ENCODE peak calls at places on chromosomes 13 and 19, in four cellular contexts. One of them, this sample, is unnamed.

GRCh38 chr13:41668130-41668757 is 210.9 kb downstream of the RGCC start:
- DNase-seq in H1: no peak
- DNase-seq in mesendoderm: peak; percentile 94
- DNase-seq in IMR-90: peak; percentile 95
- DNase-seq in this sample: peak; percentile 67

GRCh38 chr13:42539670-42540069 is 34.3 kb upstream of the TNFSF11 start:
- DNase-seq in mesendoderm: peak; percentile 46
- DNase-seq in IMR-90: no peak
- DNase-seq in H1: no peak
- DNase-seq in this sample: peak; percentile 37

GRCh38 chr13:76885203-76886004 is 801 bp downstream of the KCTD12 start:
- DNase-seq in H1: peak; percentile 75
- DNase-seq in mesendoderm: peak; percentile 79
- DNase-seq in IMR-90: peak; percentile 61
- DNase-seq in this sample: peak; percentile 65

GRCh38 chr19:57648336-57649003 is 15.5 kb downstream of the ZNF211 start:
- DNase-seq in mesendoderm: no peak
- DNase-seq in IMR-90: no peak
- DNase-seq in H1: peak; percentile 14
- DNase-seq in this sample: no peak

GRCh38 chr19:29817316-29817715 is 5.5 kb downstream of the CCNE1 start:
- DNase-seq in H1: no peak
- DNase-seq in mesendoderm: no peak
- DNase-seq in IMR-90: no peak
- DNase-seq in this sample: no peak

GRCh38 chr13:45482571-45483173 is 17.9 kb downstream of the COG3 start:
- DNase-seq in IMR-90: peak; percentile 22
- DNase-seq in mesendoderm: no peak
- DNase-seq in H1: no peak
- DNase-seq in this sample: no peak

GRCh38 chr13:97743946-97744345 is 209.5 kb upstream of the IPO5 start:
- DNase-seq in IMR-90: no peak
- DNase-seq in H1: no peak
- DNase-seq in mesendoderm: no peak
- DNase-seq in this sample: no peak

GRCh38 chr19:5466072-5466471 is 10.9 kb downstream of the ZNRF4 start:
- DNase-seq in mesendoderm: no peak
- DNase-seq in H1: no peak
- DNase-seq in IMR-90: no peak
- DNase-seq in this sample: no peak

GRCh38 chr19:13748169-13748884 is 16.0 kb upstream of the MRI1 start:
- DNase-seq in H1: peak; percentile 47
- DNase-seq in mesendoderm: peak; percentile 40
- DNase-seq in IMR-90: peak; percentile 74
- DNase-seq in this sample: no peak

GRCh38 chr19:43651758-43652545 is 12.3 kb upstream of the CADM4 start:
- DNase-seq in mesendoderm: peak; percentile 82
- DNase-seq in IMR-90: peak; percentile 65
- DNase-seq in H1: peak; percentile 80
- DNase-seq in this sample: peak; percentile 70

GRCh38 chr13:78102121-78102677 is 183.6 kb upstream of the EDNRB start:
- DNase-seq in mesendoderm: no peak
- DNase-seq in H1: no peak
- DNase-seq in IMR-90: peak; percentile 52
- DNase-seq in this sample: no peak

GRCh38 chr19:27740396-27740795 is 1472.6 kb downstream of the UQCRFS1 start:
- DNase-seq in mesendoderm: no peak
- DNase-seq in H1: no peak
- DNase-seq in IMR-90: no peak
- DNase-seq in this sample: peak; percentile 3

GRCh38 chr19:10093295-10094186 is 7.4 kb downstream of the SHFL start:
- DNase-seq in H1: no peak
- DNase-seq in mesendoderm: peak; percentile 44
- DNase-seq in IMR-90: no peak
- DNase-seq in this sample: no peak

GRCh38 chr13:50732712-50733111 is 110.8 kb downstream of the DLEU7 start:
- DNase-seq in H1: no peak
- DNase-seq in mesendoderm: no peak
- DNase-seq in IMR-90: peak; percentile 19
- DNase-seq in this sample: no peak

GRCh38 chr13:24271611-24272451 is 37.5 kb upstream of the C1QTNF9 start:
- DNase-seq in IMR-90: peak; percentile 76
- DNase-seq in mesendoderm: no peak
- DNase-seq in H1: no peak
- DNase-seq in this sample: no peak

GRCh38 chr19:29662604-29663404 is 2.5 kb upstream of the PLEKHF1 start:
- DNase-seq in H1: no peak
- DNase-seq in IMR-90: peak; percentile 94
- DNase-seq in mesendoderm: peak; percentile 23
- DNase-seq in this sample: no peak

GRCh38 chr19:22422220-22422619 is at the start of gene ZNF98:
- DNase-seq in H1: no peak
- DNase-seq in mesendoderm: no peak
- DNase-seq in IMR-90: no peak
- DNase-seq in this sample: no peak

GRCh38 chr19:50330365-50331078 is 1.3 kb upstream of the KCNC3 start:
- DNase-seq in mesendoderm: peak; percentile 95
- DNase-seq in H1: peak; percentile 95
- DNase-seq in IMR-90: peak; percentile 1
- DNase-seq in this sample: peak; percentile 96

GRCh38 chr19:18776736-18777135 is 14.4 kb downstream of the COMP start:
- DNase-seq in IMR-90: peak; percentile 57
- DNase-seq in H1: no peak
- DNase-seq in mesendoderm: peak; percentile 48
- DNase-seq in this sample: no peak

GRCh38 chr13:95112883-95113282 is 188.4 kb downstream of the ABCC4 start:
- DNase-seq in H1: no peak
- DNase-seq in IMR-90: no peak
- DNase-seq in mesendoderm: no peak
- DNase-seq in this sample: no peak

GRCh38 chr13:112575680-112576079 is 12.3 kb downstream of the TUBGCP3 start:
- DNase-seq in H1: no peak
- DNase-seq in IMR-90: no peak
- DNase-seq in mesendoderm: peak; percentile 53
- DNase-seq in this sample: peak; percentile 48

GRCh38 chr19:58582985-58583384 is 9.8 kb upstream of the MZF1 start:
- DNase-seq in mesendoderm: no peak
- DNase-seq in H1: no peak
- DNase-seq in IMR-90: no peak
- DNase-seq in this sample: peak; percentile 17

GRCh38 chr19:16338470-16339360 is 14.1 kb downstream of the KLF2 start:
- DNase-seq in IMR-90: peak; percentile 96
- DNase-seq in mesendoderm: peak; percentile 42
- DNase-seq in H1: no peak
- DNase-seq in this sample: no peak

GRCh38 chr19:5086725-5087439 is 118.0 kb downstream of the KDM4B start:
- DNase-seq in IMR-90: no peak
- DNase-seq in mesendoderm: peak; percentile 86
- DNase-seq in H1: peak; percentile 79
- DNase-seq in this sample: peak; percentile 91

GRCh38 chr19:6048808-6049405 is 61.4 kb downstream of the RFX2 start:
- DNase-seq in H1: peak; percentile 80
- DNase-seq in IMR-90: peak; percentile 65
- DNase-seq in mesendoderm: peak; percentile 81
- DNase-seq in this sample: peak; percentile 77

GRCh38 chr13:112248909-112249592 is 127.1 kb upstream of the SPACA7 start:
- DNase-seq in IMR-90: no peak
- DNase-seq in mesendoderm: no peak
- DNase-seq in H1: peak; percentile 39
- DNase-seq in this sample: no peak

GRCh38 chr19:5097959-5098623 is 129.2 kb downstream of the KDM4B start:
- DNase-seq in mesendoderm: no peak
- DNase-seq in IMR-90: no peak
- DNase-seq in H1: no peak
- DNase-seq in this sample: no peak

GRCh38 chr19:44687898-44688297 is 11.1 kb upstream of the CEACAM16 start:
- DNase-seq in mesendoderm: no peak
- DNase-seq in IMR-90: no peak
- DNase-seq in H1: no peak
- DNase-seq in this sample: no peak

GRCh38 chr13:110125157-110125556 is 181.8 kb downstream of the COL4A1 start:
- DNase-seq in IMR-90: no peak
- DNase-seq in H1: no peak
- DNase-seq in mesendoderm: no peak
- DNase-seq in this sample: no peak

GRCh38 chr13:28494537-28494860 is 429 bp downstream of the FLT1 start:
- DNase-seq in mesendoderm: no peak
- DNase-seq in IMR-90: no peak
- DNase-seq in H1: no peak
- DNase-seq in this sample: no peak

GRCh38 chr19:43570174-43570791 is 5.0 kb downstream of the XRCC1 start:
- DNase-seq in mesendoderm: no peak
- DNase-seq in IMR-90: no peak
- DNase-seq in H1: no peak
- DNase-seq in this sample: no peak

GRCh38 chr19:5253403-5254110 is 87.1 kb downstream of the PTPRS start:
- DNase-seq in mesendoderm: no peak
- DNase-seq in H1: no peak
- DNase-seq in IMR-90: peak; percentile 44
- DNase-seq in this sample: no peak

GRCh38 chr19:8332976-8333770 is 9.9 kb downstream of the KANK3 start:
- DNase-seq in H1: peak; percentile 70
- DNase-seq in mesendoderm: no peak
- DNase-seq in IMR-90: no peak
- DNase-seq in this sample: peak; percentile 56

GRCh38 chr19:12754465-12755196 is 3.0 kb downstream of the BEST2 start:
- DNase-seq in IMR-90: no peak
- DNase-seq in mesendoderm: no peak
- DNase-seq in H1: no peak
- DNase-seq in this sample: no peak

GRCh38 chr19:41926861-41927809 is 1.1 kb downstream of the ERFL start:
- DNase-seq in H1: no peak
- DNase-seq in IMR-90: no peak
- DNase-seq in mesendoderm: no peak
- DNase-seq in this sample: no peak
- H3K56ac ChIP-seq in H1: no peak overlapping the region
- H3K56ac ChIP-seq in IMR-90: no peak overlapping the region
- H3K56ac ChIP-seq in mesendoderm: no peak overlapping the region
- H3K56ac ChIP-seq in this sample: no peak overlapping the region

GRCh38 chr13:49533011-49533410 is 37.3 kb downstream of the PHF11 start:
- DNase-seq in mesendoderm: no peak
- DNase-seq in H1: no peak
- DNase-seq in IMR-90: no peak
- DNase-seq in this sample: no peak
- H3K18ac ChIP-seq in mesendoderm: no peak overlapping the region
- H3K18ac ChIP-seq in H1: no peak overlapping the region
- H3K18ac ChIP-seq in IMR-90: no peak overlapping the region
- H3K18ac ChIP-seq in this sample: no peak overlapping the region

DNA sequence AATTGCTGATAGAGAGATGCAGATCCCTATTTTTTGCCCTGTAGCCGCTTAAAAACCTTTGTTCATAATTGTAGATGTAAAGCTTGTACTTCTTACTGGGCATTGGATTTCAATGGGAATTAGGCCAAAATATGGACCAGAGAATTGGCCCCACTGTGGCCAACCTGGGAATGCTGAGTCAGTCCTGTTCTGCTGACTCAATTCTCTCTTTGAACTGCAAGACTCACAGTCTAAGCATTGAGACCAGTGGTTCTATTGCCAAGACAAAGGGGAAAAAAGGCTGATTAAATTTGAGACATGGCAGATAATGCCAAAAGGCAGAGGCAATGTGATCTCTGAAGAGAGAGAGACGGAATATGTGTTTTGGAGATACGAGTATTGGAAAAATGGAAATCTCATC is 72.5 kb upstream of the UBL3 start:
- DNase-seq in H1: no peak
- DNase-seq in mesendoderm: no peak
- DNase-seq in IMR-90: peak; percentile 71
- DNase-seq in this sample: no peak
- H3K9ac ChIP-seq in H1: no peak overlapping the region
- H3K9ac ChIP-seq in mesendoderm: no peak overlapping the region
- H3K9ac ChIP-seq in IMR-90: no peak overlapping the region
- H3K9ac ChIP-seq in this sample: no peak overlapping the region

GRCh38 chr19:1524206-1524971 is 512 bp downstream of the PLK5 start:
- DNase-seq in IMR-90: no peak
- DNase-seq in mesendoderm: peak; percentile 13
- DNase-seq in H1: no peak
- DNase-seq in this sample: no peak
- H3K56ac ChIP-seq in IMR-90: no peak overlapping the region
- H3K56ac ChIP-seq in mesendoderm: no peak overlapping the region
- H3K56ac ChIP-seq in H1: peak overlapping the region; percentile 30
- H3K56ac ChIP-seq in this sample: no peak overlapping the region

DNA sequence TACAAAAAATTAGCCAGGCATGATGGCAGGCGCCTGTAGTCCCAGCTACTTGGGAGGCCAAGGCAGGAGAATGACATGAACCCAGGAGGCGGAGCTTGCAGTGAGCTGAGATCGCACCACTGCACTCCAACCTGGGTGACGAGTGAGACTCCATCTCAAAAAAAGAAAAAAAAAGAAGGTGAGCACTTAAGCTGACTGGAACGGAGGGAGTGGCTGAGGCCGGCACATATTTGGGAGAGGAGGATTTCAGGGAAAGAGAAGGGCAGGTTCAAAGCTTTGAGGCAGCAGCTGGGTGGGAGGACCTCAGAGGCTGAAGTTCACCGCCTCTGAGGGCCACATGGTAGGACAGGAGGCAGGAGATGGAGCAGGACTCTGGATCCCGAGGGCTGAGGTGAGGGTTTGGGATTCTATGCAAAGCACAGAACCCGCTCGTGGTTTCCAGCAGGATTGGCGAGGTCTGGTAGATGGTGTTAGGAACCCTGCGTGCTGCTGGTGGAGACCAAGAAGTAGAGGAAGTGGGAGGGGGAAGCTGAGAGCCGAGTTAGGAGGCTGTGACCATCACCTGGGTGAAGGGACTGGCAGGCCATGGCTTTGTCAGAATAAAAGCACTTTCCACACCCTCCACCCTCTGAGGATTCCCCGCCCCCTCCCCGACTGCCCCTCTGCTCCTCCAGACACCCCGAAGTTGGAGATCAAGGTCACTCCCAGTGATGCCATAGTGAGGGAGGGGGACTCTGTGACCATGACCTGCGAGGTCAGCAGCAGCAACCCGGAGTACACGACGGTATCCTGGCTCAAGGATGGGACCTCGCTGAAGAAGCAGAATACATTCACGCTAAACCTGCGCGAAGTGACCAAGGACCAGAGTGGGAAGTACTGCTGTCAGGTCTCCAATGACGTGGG is 8.3 kb downstream of the CD22 start:
- DNase-seq in H1: no peak
- DNase-seq in IMR-90: no peak
- DNase-seq in mesendoderm: no peak
- DNase-seq in this sample: no peak
- H3K18ac ChIP-seq in H1: no peak overlapping the region
- H3K18ac ChIP-seq in IMR-90: no peak overlapping the region
- H3K18ac ChIP-seq in mesendoderm: no peak overlapping the region
- H3K18ac ChIP-seq in this sample: no peak overlapping the region

GRCh38 chr19:48739835-48740704 is at the start of gene RASIP1:
- DNase-seq in IMR-90: no peak
- DNase-seq in H1: no peak
- DNase-seq in mesendoderm: no peak
- DNase-seq in this sample: no peak
- H3K9ac ChIP-seq in IMR-90: no peak within 1 kb of the TSS
- H3K9ac ChIP-seq in H1: no peak within 1 kb of the TSS
- H3K9ac ChIP-seq in mesendoderm: peak within 1 kb of the TSS; percentile 59
- H3K9ac ChIP-seq in this sample: no peak within 1 kb of the TSS

This sample was measured in H9.